ENCODE peak calls at places on chromosomes 1 and 21, in nine cellular contexts. P is Peyer's patch; Y is cardiac muscle cell; A is heart right ventricle; Q is CD8-positive, alpha-beta T cell; E is uterus; F is brain microvascular endothelial cell; D is upper lobe of right lung; J is pancreas. H is an unnamed sample.

GRCh38 chr1:67019600-67020136 is 34.3 kb downstream of the SLC35D1 start:
- DNase-seq in P (no peak), Y (peak; percentile 37), A (peak; percentile 7), Q (no peak), E (no peak), F (peak; percentile 36), D (no peak), J (no peak), H (peak; percentile 78)

GRCh38 chr21:18877932-18878331 is 474.3 kb upstream of the TMPRSS15 start:
- DNase-seq in P (no peak), Y (no peak), A (no peak), Q (no peak), E (no peak), F (no peak), D (no peak), J (no peak), H (no peak)

GRCh38 chr1:205936846-205937707 is 6.2 kb downstream of the SLC26A9 start:
- DNase-seq in P (no peak), Y (no peak), A (no peak), Q (no peak), E (no peak), F (peak; percentile 61), D (no peak), J (no peak), H (no peak)

GRCh38 chr1:110765640-110766335 is 91.0 kb upstream of the KCNA3 start:
- DNase-seq in P (peak; percentile 35), Y (peak; percentile 54), A (peak; percentile 42), Q (peak; percentile 40), E (peak; percentile 20), F (peak; percentile 28), D (no peak), J (no peak), H (no peak)

GRCh38 chr1:41882068-41882477 is 36.6 kb downstream of the HIVEP3 start:
- DNase-seq in P (no peak), Y (no peak), A (no peak), Q (no peak), E (no peak), F (no peak), D (no peak), J (peak; percentile 67), H (no peak)

GRCh38 chr21:45954271-45954670 is 27.3 kb upstream of the COL6A1 start:
- DNase-seq in P (no peak), Y (peak; percentile 23), A (no peak), Q (no peak), E (peak; percentile 59), F (peak; percentile 32), D (no peak), J (no peak), H (no peak)

GRCh38 chr1:46705408-46705807 is 13.5 kb downstream of the EFCAB14 start:
- DNase-seq in P (no peak), Y (no peak), A (no peak), Q (no peak), E (no peak), F (no peak), D (no peak), J (no peak), H (no peak)

GRCh38 chr1:152699746-152700145 is 1.6 kb downstream of the LCE2A start:
- DNase-seq in P (no peak), Y (no peak), A (no peak), Q (no peak), E (no peak), F (no peak), D (no peak), J (no peak), H (no peak)

GRCh38 chr1:91592716-91593477 is 92.2 kb downstream of the CDC7 start:
- DNase-seq in P (no peak), Y (no peak), A (no peak), Q (no peak), E (no peak), F (no peak), D (no peak), J (no peak), H (no peak)

GRCh38 chr1:91591175-91591968 is 90.7 kb downstream of the CDC7 start:
- DNase-seq in P (no peak), Y (no peak), A (no peak), Q (no peak), E (no peak), F (no peak), D (no peak), J (no peak), H (no peak)

GRCh38 chr1:91585502-91585901 is 84.9 kb downstream of the CDC7 start:
- DNase-seq in P (no peak), Y (no peak), A (no peak), Q (no peak), E (no peak), F (no peak), D (no peak), J (no peak), H (no peak)

GRCh38 chr1:91585982-91586381 is 85.3 kb downstream of the CDC7 start:
- DNase-seq in P (no peak), Y (no peak), A (no peak), Q (no peak), E (no peak), F (no peak), D (no peak), J (no peak), H (no peak)

GRCh38 chr1:91589438-91589837 is 88.8 kb downstream of the CDC7 start:
- DNase-seq in P (no peak), Y (no peak), A (no peak), Q (no peak), E (no peak), F (no peak), D (no peak), J (no peak), H (no peak)
- TF ChIP-seq CTCF in P (no peak), Y (no peak), A (no peak), Q (no peak), E (peak; percentile 30), F (no peak), D (no peak), J (no peak), H (no peak)

GRCh38 chr21:28159396-28159795 is 833.3 kb downstream of the LTN1 start:
- DNase-seq in P (no peak), Y (no peak), A (no peak), Q (no peak), E (no peak), F (no peak), D (no peak), J (no peak), H (no peak)

GRCh38 chr21:28156590-28156989 is 836.1 kb downstream of the LTN1 start:
- DNase-seq in P (no peak), Y (no peak), A (no peak), Q (no peak), E (no peak), F (no peak), D (no peak), J (no peak), H (no peak)

DNA sequence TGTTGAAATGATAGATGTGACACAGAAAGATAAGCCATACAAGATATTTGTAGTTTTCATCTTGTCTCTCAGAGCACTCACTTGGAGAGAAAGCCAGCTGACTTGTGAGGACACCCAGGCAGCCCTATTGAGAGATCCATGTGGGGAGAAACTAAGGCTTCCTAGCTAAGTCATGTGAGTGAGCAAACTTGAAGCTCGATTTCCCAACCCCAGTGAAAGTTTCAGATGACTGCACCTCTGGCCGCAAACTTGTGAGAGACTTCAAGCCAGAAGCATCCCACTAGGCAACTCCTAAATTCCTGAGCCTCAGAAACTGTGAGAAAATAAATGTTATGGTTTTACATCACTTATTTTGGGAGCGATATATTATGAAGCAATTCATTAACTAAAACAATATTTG is 832.3 kb downstream of the LTN1 start:
- DNase-seq in P (no peak), Y (no peak), A (no peak), Q (no peak), E (peak; percentile 67), F (no peak), D (no peak), J (no peak), H (no peak)
- H3K4me3 ChIP-seq in P (no peak overlapping the region), Y (no peak overlapping the region), A (no peak overlapping the region), Q (no peak overlapping the region), E (no peak overlapping the region), F (no peak overlapping the region), D (no peak overlapping the region), J (no peak overlapping the region), H (no peak overlapping the region)

GRCh38 chr1:180173952-180174351 is 19.3 kb downstream of the QSOX1 start:
- DNase-seq in P (peak; percentile 17), Y (no peak), A (peak; percentile 84), Q (no peak), E (peak; percentile 75), F (no peak), D (peak; percentile 77), J (peak; percentile 67), H (no peak)

GRCh38 chr1:180170569-180170968 is 15.9 kb downstream of the QSOX1 start:
- DNase-seq in P (no peak), Y (no peak), A (no peak), Q (no peak), E (no peak), F (no peak), D (peak; percentile 30), J (no peak), H (no peak)

GRCh38 chr1:180169641-180170155 is 15.0 kb downstream of the QSOX1 start:
- DNase-seq in P (no peak), Y (no peak), A (no peak), Q (no peak), E (no peak), F (no peak), D (peak; percentile 63), J (no peak), H (no peak)

GRCh38 chr1:180173451-180173850 is 18.8 kb downstream of the QSOX1 start:
- DNase-seq in P (no peak), Y (no peak), A (no peak), Q (no peak), E (no peak), F (no peak), D (no peak), J (no peak), H (no peak)

GRCh38 chr1:180171691-180172090 is 17.0 kb downstream of the QSOX1 start:
- DNase-seq in P (no peak), Y (no peak), A (no peak), Q (no peak), E (no peak), F (no peak), D (peak; percentile 26), J (no peak), H (no peak)
- H3K36me3 ChIP-seq in P (no peaks in the 10 kb centered on the region), Y (no peaks in the 10 kb centered on the region), A (peaks cover 25% of the 10 kb centered on the region), Q (no peaks in the 10 kb centered on the region), E (no peaks in the 10 kb centered on the region), F (peaks cover 19% of the 10 kb centered on the region), D (peaks cover 27% of the 10 kb centered on the region), J (no peaks in the 10 kb centered on the region), H (peaks cover 14% of the 10 kb centered on the region)

GRCh38 chr1:234977891-234978396 is 150.7 kb downstream of the TOMM20 start:
- DNase-seq in P (peak; percentile 57), Y (no peak), A (no peak), Q (no peak), E (no peak), F (no peak), D (no peak), J (no peak), H (no peak)

GRCh38 chr1:234979316-234980223 is 149.1 kb downstream of the TOMM20 start:
- DNase-seq in P (peak; percentile 47), Y (no peak), A (no peak), Q (no peak), E (no peak), F (no peak), D (no peak), J (no peak), H (no peak)

GRCh38 chr1:234980224-234980656 is 148.4 kb downstream of the TOMM20 start:
- DNase-seq in P (no peak), Y (no peak), A (no peak), Q (no peak), E (no peak), F (no peak), D (no peak), J (no peak), H (no peak)

GRCh38 chr1:234976880-234977680 is 151.6 kb downstream of the TOMM20 start:
- DNase-seq in P (no peak), Y (no peak), A (no peak), Q (no peak), E (no peak), F (no peak), D (no peak), J (no peak), H (no peak)

GRCh38 chr1:234978397-234979291 is 150.0 kb downstream of the TOMM20 start:
- DNase-seq in P (peak; percentile 86), Y (no peak), A (no peak), Q (no peak), E (peak; percentile 61), F (peak; percentile 89), D (peak; percentile 80), J (no peak), H (no peak)
- TF ChIP-seq CTCF in P (peak; percentile 44), Y (peak; percentile 2), A (no peak), Q (no peak), E (no peak), F (peak; percentile 28), D (no peak), J (no peak), H (peak; percentile 14)

H was measured in BJ.